ENCODE peak calls at places on chromosomes 5 and 9, in four cellular contexts. X is body of pancreas, P is transverse colon, C is Peyer's patch. M is an unnamed sample.

GRCh38 chr5:170760126-170760525 is 23.4 kb upstream of the GABRP start:
- DNase-seq in C (no peak), P (no peak), X (no peak), M (no peak)

GRCh38 chr5:66769839-66770617 is 173.8 kb downstream of the MAST4 start:
- DNase-seq in P (peak), X (no peak), C (no peak), M (peak)

GRCh38 chr9:37390759-37391158 is 31.7 kb upstream of the GRHPR start:
- DNase-seq in X (peak), P (peak), C (peak), M (peak)

GRCh38 chr5:158899792-158900191 is 199.9 kb downstream of the EBF1 start:
- DNase-seq in P (no peak), X (no peak), C (no peak), M (no peak)

GRCh38 chr5:41921874-41922273 is 3.2 kb upstream of the FBXO4 start:
- DNase-seq in C (no peak), X (no peak), P (no peak), M (no peak)

GRCh38 chr5:52356311-52356918 is 431.3 kb upstream of the ITGA1 start:
- DNase-seq in P (no peak), X (no peak), C (no peak), M (no peak)

GRCh38 chr9:134418986-134419683 is 92.9 kb downstream of the RXRA start:
- DNase-seq in X (no peak), C (no peak), P (no peak), M (no peak)

GRCh38 chr5:2902186-2902585 is 150.7 kb upstream of the IRX2 start:
- DNase-seq in C (no peak), P (no peak), X (no peak), M (no peak)

GRCh38 chr9:79701651-79702050 is 129.9 kb downstream of the TLE4 start:
- DNase-seq in C (peak), P (peak), X (no peak), M (no peak)

GRCh38 chr5:142841511-142842255 is 71.5 kb downstream of the ARHGAP26 start:
- DNase-seq in C (no peak), P (no peak), X (no peak), M (no peak)

GRCh38 chr5:78644741-78645300 is 3.8 kb downstream of the LHFPL2 start:
- DNase-seq in X (no peak), C (no peak), P (no peak), M (no peak)

GRCh38 chr5:36982146-36982545 is 105.6 kb downstream of the NIPBL start:
- DNase-seq in X (no peak), C (no peak), P (no peak), M (no peak)

GRCh38 chr5:101461455-101461854 is 558.4 kb upstream of the ST8SIA4 start:
- DNase-seq in P (no peak), X (no peak), C (no peak), M (no peak)

GRCh38 chr5:60687927-60688720 is 11.8 kb downstream of the DEPDC1B start:
- DNase-seq in P (no peak), C (no peak), X (no peak), M (peak)

GRCh38 chr9:6552738-6553121 is 92.8 kb downstream of the GLDC start:
- DNase-seq in X (no peak), P (no peak), C (no peak), M (no peak)

GRCh38 chr5:133398646-133399081 is 213.7 kb downstream of the FSTL4 start:
- DNase-seq in X (no peak), P (no peak), C (no peak), M (no peak)

GRCh38 chr5:61460471-61460870 is 128.4 kb downstream of the ZSWIM6 start:
- DNase-seq in C (no peak), X (no peak), P (no peak), M (no peak)

GRCh38 chr5:98163796-98164493 is 609.5 kb upstream of the RGMB start:
- DNase-seq in P (no peak), X (no peak), C (no peak), M (no peak)

GRCh38 chr5:166926098-166926497 is 1365.3 kb upstream of the WWC1 start:
- DNase-seq in X (no peak), C (no peak), P (no peak), M (no peak)

GRCh38 chr9:84697494-84698114 is 28.1 kb downstream of the NTRK2 start:
- DNase-seq in C (no peak), P (peak), X (peak), M (peak)

GRCh38 chr5:171705830-171706229 is 79.8 kb upstream of the SMIM23 start:
- DNase-seq in P (no peak), X (no peak), C (no peak), M (no peak)

GRCh38 chr9:38018964-38019602 is 49.9 kb downstream of the SHB start:
- DNase-seq in C (no peak), P (no peak), X (peak), M (no peak)

GRCh38 chr9:105127863-105128220 is 116.6 kb upstream of the SLC44A1 start:
- DNase-seq in C (peak), P (no peak), X (no peak), M (peak)

GRCh38 chr9:124479947-124480620 is 27.1 kb downstream of the NR5A1 start:
- DNase-seq in X (no peak), C (no peak), P (no peak), M (no peak)

GRCh38 chr9:124594215-124594614 is 87.0 kb upstream of the NR5A1 start:
- DNase-seq in X (no peak), C (no peak), P (no peak), M (no peak)

GRCh38 chr5:143065185-143065584 is 295.0 kb downstream of the ARHGAP26 start:
- DNase-seq in X (no peak), P (no peak), C (no peak), M (no peak)

GRCh38 chr5:65914644-65915196 is 11.7 kb upstream of the ERBIN start:
- DNase-seq in P (peak), X (no peak), C (no peak), M (no peak)

GRCh38 chr5:127648997-127649550 is at the start of gene CTXN3:
- DNase-seq in C (no peak), P (no peak), X (no peak), M (no peak)

GRCh38 chr5:156182174-156182967 is 144.6 kb upstream of the SGCD start:
- DNase-seq in X (no peak), C (no peak), P (no peak), M (no peak)

GRCh38 chr5:99034336-99034735 is 105.5 kb upstream of the CHD1 start:
- DNase-seq in X (no peak), C (no peak), P (peak), M (peak)

GRCh38 chr9:35731415-35732184 is 395 bp downstream of the TLN1 start:
- DNase-seq in C (peak), X (no peak), P (no peak), M (no peak)
- TF ChIP-seq POLR2A in C (no peak), X (no peak), P (peak), M (no peak)

DNA sequence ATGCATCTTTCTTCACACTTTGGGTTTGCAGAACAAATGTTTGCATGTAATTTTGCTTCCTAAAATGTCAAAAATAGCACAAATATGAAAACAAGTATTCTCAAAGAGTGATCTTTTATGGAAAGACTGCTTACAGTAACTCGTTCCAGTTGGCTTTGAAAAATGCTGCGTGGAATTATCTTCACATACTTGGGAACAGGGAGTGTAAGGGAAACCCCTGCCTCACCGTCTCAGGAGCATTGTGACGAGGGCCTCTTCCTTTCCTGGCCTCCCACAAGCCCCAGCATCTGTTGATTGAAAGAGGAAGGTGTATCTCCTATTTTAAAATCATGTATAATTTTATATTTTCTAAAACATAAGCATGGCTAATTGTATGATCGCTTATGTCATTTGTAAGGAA is 18.3 kb upstream of the LPCAT1 start:
- DNase-seq in C (no peak), P (no peak), X (no peak), M (no peak)
- TF ChIP-seq POLR2A in C (no peak), P (no peak), X (no peak), M (no peak)

GRCh38 chr9:109477269-109478203 is 20.6 kb downstream of the PTPN3 start:
- DNase-seq in X (peak), C (no peak), P (peak), M (peak)
- TF ChIP-seq POLR2A in X (peak), C (peak), P (peak), M (no peak)

GRCh38 chr5:172740483-172741205 is 30.4 kb downstream of the DUSP1 start:
- DNase-seq in C (no peak), X (peak), P (peak), M (no peak)
- TF ChIP-seq POLR2A in C (no peak), X (peak), P (no peak), M (no peak)

GRCh38 chr5:181236954-181237641 is 6.6 kb downstream of the RACK1 start:
- DNase-seq in C (no peak), X (no peak), P (no peak), M (no peak)
- TF ChIP-seq POLR2A in C (no peak), X (no peak), P (no peak), M (no peak)

DNA sequence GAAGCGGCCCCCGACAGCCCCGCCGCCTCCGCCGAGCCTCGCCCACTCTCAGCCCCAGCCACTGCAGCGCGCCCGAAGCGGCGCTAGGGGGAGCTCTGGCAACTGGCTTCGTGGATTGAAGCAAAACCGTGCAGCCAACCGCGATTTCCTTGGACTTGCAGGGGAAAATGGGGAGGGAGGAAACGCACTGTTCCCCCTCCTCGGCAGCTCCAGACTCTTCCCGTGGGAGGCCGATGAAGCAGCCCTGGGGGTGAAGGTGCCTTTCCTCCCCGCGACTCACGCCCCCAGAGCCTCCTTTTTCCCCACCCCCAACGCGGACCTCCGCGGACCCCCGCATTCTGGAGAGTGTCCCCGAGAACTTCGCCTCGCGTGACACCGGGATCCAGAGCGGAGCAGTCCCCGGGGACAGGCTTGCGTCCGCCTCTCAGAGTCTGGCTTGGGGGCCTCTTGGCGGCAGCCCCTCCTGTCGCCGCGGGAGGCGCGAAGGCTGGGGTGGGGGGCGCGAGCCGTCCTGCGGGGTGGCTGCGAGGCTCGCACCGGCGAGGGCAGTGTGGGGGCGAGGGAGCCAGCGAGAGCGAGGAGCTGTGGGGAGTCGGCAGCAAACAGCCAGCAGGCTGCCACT is 3.8 kb downstream of the IER5L start:
- DNase-seq in X (peak), C (peak), P (peak), M (peak)
- TF ChIP-seq POLR2A in X (peak), C (no peak), P (peak), M (no peak)